ENCODE peak calls at places on chromosomes 12 and 14, in nine cellular contexts. R is tibial nerve, Z is upper lobe of left lung, J is uterus, B is HCT116, D is IMR-90, T is A549, W is transverse colon, C is prostate gland. U is an unnamed sample.
A peak's percentile ranks its signal among the peaks of the same experiment; 100 is the strongest.

GRCh38 chr12:27555928-27556778 is 32.1 kb downstream of the PPFIBP1 start:
- DNase-seq in R (no peak), Z (no peak), J (no peak), B (no peak), D (no peak), T (no peak), W (no peak), C (no peak), U (no peak)

GRCh38 chr14:95156765-95157194 is 549 bp downstream of the DICER1 start:
- DNase-seq in R (peak; percentile 12), Z (peak; percentile 91), J (peak; percentile 35), B (no peak), D (peak; percentile 19), T (peak; percentile 21), W (peak; percentile 36), C (peak; percentile 19), U (no peak)

GRCh38 chr12:110874781-110875180 is 28.0 kb downstream of the CCDC63 start:
- DNase-seq in R (no peak), Z (no peak), J (no peak), B (no peak), D (no peak), T (no peak), W (no peak), C (no peak), U (no peak)

GRCh38 chr12:20096430-20096829 is 271.9 kb upstream of the PDE3A start:
- DNase-seq in R (no peak), Z (no peak), J (no peak), B (no peak), D (peak; percentile 10), T (no peak), W (no peak), C (no peak), U (no peak)

GRCh38 chr12:109737111-109737510 is 23.5 kb downstream of the FAM222A start:
- DNase-seq in R (no peak), Z (no peak), J (no peak), B (no peak), D (no peak), T (no peak), W (no peak), C (no peak), U (no peak)

GRCh38 chr14:94307410-94307992 is 14.4 kb upstream of the SERPINA10 start:
- DNase-seq in R (no peak), Z (no peak), J (no peak), B (peak; percentile 28), D (no peak), T (no peak), W (no peak), C (no peak), U (no peak)

GRCh38 chr12:3364661-3365264 is 126.2 kb upstream of the PRMT8 start:
- DNase-seq in R (no peak), Z (no peak), J (no peak), B (no peak), D (no peak), T (no peak), W (no peak), C (no peak), U (no peak)

GRCh38 chr12:123621619-123622530 is 11.6 kb downstream of the EIF2B1 start:
- DNase-seq in R (no peak), Z (no peak), J (no peak), B (no peak), D (no peak), T (no peak), W (no peak), C (no peak), U (no peak)

GRCh38 chr14:99445916-99446315 is 34.7 kb downstream of the SETD3 start:
- DNase-seq in R (no peak), Z (no peak), J (no peak), B (no peak), D (no peak), T (no peak), W (no peak), C (no peak), U (no peak)

GRCh38 chr14:105020815-105021655 is at the start of gene CDCA4:
- DNase-seq in R (peak; percentile 96), Z (peak; percentile 100), J (peak; percentile 98), B (peak; percentile 89), D (peak; percentile 93), T (peak; percentile 97), W (peak; percentile 97), C (peak; percentile 97), U (peak; percentile 94)

GRCh38 chr14:49615776-49616175 is 4.7 kb downstream of the RPL36AL start:
- DNase-seq in R (no peak), Z (no peak), J (no peak), B (no peak), D (no peak), T (no peak), W (no peak), C (no peak), U (no peak)

DNA sequence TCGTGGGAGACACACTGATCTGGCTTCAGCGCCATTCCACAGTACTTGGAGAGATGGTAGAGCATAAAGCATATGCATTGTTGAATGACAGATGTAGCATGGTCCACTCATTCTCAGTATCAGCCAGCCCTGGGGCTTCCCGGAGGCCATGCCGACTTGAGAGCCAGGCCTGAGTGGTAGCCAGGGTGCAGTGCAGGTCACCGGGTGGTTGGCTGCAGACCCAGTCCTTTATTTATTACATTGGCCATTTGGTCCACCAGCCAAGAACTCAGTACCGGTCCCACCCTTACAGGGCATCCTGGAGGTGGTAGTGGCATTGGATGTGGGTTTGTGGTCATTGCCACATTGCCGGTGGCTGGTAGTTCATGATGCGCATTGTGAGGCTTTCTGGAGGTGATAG is 121.6 kb upstream of the RTL1 start:
- DNase-seq in R (no peak), Z (no peak), J (peak; percentile 8), B (no peak), D (no peak), T (no peak), W (no peak), C (no peak), U (peak; percentile 65)
- TF ChIP-seq POLR2A in R (no peak), Z (no peak), J (no peak), B (no peak), D (no peak), T (no peak), W (no peak), C (no peak), U (no peak)

DNA sequence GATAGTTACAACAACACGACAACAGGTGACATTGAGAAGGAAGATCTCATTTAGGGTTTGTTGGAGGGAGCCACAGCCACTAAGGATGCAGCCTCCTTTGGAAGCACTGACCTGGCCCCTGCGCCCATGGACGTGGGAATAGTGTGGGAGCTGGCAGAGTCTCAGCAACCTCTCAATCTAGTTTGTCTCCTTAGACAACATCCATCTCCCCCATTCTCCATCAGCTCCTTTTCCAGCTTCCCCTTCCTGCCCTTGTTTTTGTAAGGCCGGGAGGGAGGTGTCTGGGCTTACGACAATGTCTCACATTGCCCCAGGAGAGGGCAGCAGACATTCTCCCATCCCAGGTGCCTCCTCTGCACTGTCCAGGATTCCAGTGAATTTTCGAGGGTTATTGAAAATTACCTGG is 170.2 kb upstream of the PZP start:
- DNase-seq in R (no peak), Z (no peak), J (no peak), B (no peak), D (no peak), T (peak; percentile 32), W (no peak), C (no peak), U (no peak)
- TF ChIP-seq CTCF in R (no peak), Z (no peak), J (no peak), B (peak; percentile 38), D (no peak), T (peak; percentile 22), W (peak; percentile 35), C (no peak), U (no peak)

DNA sequence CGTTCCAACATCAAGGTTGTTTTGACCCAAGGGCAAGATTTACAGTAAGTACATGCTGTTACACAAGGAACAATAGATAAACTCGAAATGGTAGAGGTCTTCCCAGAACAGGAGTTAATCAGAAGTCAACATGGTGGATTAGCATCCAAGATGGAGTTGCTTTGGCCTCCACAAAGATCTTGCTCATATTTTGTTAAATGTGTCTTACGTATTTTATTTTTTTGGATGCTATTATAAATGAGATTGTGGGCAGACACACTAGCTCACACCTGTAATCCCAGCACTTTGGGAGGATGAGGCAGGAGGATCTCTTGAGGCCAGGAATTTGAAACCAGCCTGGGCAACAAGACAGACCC is 22.3 kb upstream of the RAB21 start:
- DNase-seq in R (no peak), Z (no peak), J (no peak), B (no peak), D (no peak), T (no peak), W (no peak), C (no peak), U (no peak)
- H3K4me3 ChIP-seq in R (no peak overlapping the region), Z (no peak overlapping the region), J (no peak overlapping the region), B (no peak overlapping the region), D (no peak overlapping the region), T (no peak overlapping the region), W (no peak overlapping the region), C (no peak overlapping the region), U (no peak overlapping the region)

GRCh38 chr12:24396266-24396665 is 446.8 kb upstream of the SOX5 start:
- DNase-seq in R (no peak), Z (no peak), J (no peak), B (no peak), D (no peak), T (no peak), W (no peak), C (no peak), U (no peak)
- TF ChIP-seq POLR2A in R (no peak), Z (no peak), J (no peak), B (no peak), D (no peak), T (no peak), W (no peak), C (no peak), U (no peak)

GRCh38 chr14:102185360-102185759 is 45.7 kb downstream of the WDR20 start:
- DNase-seq in R (no peak), Z (no peak), J (no peak), B (no peak), D (no peak), T (peak; percentile 82), W (no peak), C (no peak), U (no peak)
- TF ChIP-seq CTCF in R (no peak), Z (no peak), J (no peak), B (no peak), D (no peak), T (no peak), W (no peak), C (no peak), U (no peak)

DNA sequence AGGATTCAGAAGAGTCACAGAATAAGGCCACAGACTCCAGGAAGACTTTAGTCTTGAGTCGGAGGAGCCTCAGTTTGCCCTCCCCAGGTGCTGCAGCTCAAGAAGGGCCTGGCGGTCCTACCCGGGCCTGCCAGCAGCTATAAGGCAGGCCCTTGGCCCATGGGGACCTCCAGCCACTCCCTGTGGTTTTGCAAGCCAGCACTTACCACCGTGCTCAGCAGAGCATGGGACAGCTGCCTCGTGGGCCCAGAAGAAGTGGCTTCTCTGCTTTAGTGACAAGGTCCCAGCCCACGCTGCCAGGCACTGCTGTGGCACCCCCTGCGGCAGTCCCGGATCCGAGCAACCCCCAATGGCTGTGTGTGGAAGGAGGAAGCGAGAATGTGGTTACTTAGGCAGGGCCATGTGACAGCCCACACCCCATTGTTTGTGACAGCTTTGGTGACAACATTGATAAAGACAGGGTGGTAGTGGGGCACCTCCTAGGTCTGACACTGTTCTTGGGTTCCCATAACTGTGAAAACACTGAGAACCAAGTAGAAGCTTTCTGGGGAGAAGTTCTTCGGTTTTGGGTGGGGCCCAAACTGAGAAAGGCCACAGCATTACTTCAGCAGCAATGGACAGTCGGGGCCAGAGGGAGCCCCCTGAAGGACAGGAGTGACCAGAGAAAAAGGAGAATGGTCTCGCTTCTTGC is at the start of gene SELPLG:
- DNase-seq in R (peak; percentile 42), Z (peak; percentile 88), J (no peak), B (no peak), D (no peak), T (no peak), W (peak; percentile 84), C (no peak), U (peak; percentile 69)
- H3K4me3 ChIP-seq in R (peak within 1 kb of the TSS; percentile 41), Z (peak within 1 kb of the TSS; percentile 52), J (no peak within 1 kb of the TSS), B (no peak within 1 kb of the TSS), D (no peak within 1 kb of the TSS), T (no peak within 1 kb of the TSS), W (peak within 1 kb of the TSS; percentile 41), C (no peak within 1 kb of the TSS), U (no peak within 1 kb of the TSS)

U was measured in lower leg skin.